ENCODE peak calls at places on chromosomes 11 and 22, in five cellular contexts. One of them, this sample, is unnamed. For H3K4me1, the result is how much of the 10 kb centered on the place peaks cover.

GRCh38 chr11:83156150-83156995 is 558 bp upstream of the PCF11 start:
- DNase-seq in keratinocyte: peak
- DNase-seq in endothelial cell of umbilical vein: peak
- DNase-seq in mucosa of descending colon: no peak
- DNase-seq in fibroblast of lung: peak
- DNase-seq in this sample: peak

GRCh38 chr11:96112192-96113099 is 188.5 kb upstream of the MTMR2 start:
- DNase-seq in mucosa of descending colon: no peak
- DNase-seq in keratinocyte: no peak
- DNase-seq in fibroblast of lung: peak
- DNase-seq in endothelial cell of umbilical vein: no peak
- DNase-seq in this sample: no peak

GRCh38 chr22:27329966-27330645 is 471.4 kb downstream of the MN1 start:
- DNase-seq in keratinocyte: no peak
- DNase-seq in mucosa of descending colon: no peak
- DNase-seq in fibroblast of lung: no peak
- DNase-seq in endothelial cell of umbilical vein: no peak
- DNase-seq in this sample: no peak

GRCh38 chr11:106076421-106076922 is 675 bp downstream of the KBTBD3 start:
- DNase-seq in keratinocyte: no peak
- DNase-seq in fibroblast of lung: no peak
- DNase-seq in mucosa of descending colon: peak
- DNase-seq in endothelial cell of umbilical vein: no peak
- DNase-seq in this sample: no peak

GRCh38 chr22:31489632-31490495 is at the start of gene EIF4ENIF1:
- DNase-seq in fibroblast of lung: peak
- DNase-seq in endothelial cell of umbilical vein: peak
- DNase-seq in keratinocyte: no peak
- DNase-seq in mucosa of descending colon: peak
- DNase-seq in this sample: peak

GRCh38 chr11:12160680-12161079 is 50.3 kb downstream of the MICAL2 start:
- DNase-seq in endothelial cell of umbilical vein: no peak
- DNase-seq in mucosa of descending colon: peak
- DNase-seq in keratinocyte: no peak
- DNase-seq in fibroblast of lung: no peak
- DNase-seq in this sample: peak

GRCh38 chr11:85269109-85269508 is 358.0 kb downstream of the DLG2 start:
- DNase-seq in endothelial cell of umbilical vein: no peak
- DNase-seq in fibroblast of lung: no peak
- DNase-seq in mucosa of descending colon: no peak
- DNase-seq in keratinocyte: no peak
- DNase-seq in this sample: no peak

GRCh38 chr11:92226331-92227232 is 2.0 kb downstream of the FAT3 start:
- DNase-seq in endothelial cell of umbilical vein: no peak
- DNase-seq in mucosa of descending colon: no peak
- DNase-seq in fibroblast of lung: peak
- DNase-seq in keratinocyte: no peak
- DNase-seq in this sample: peak

GRCh38 chr11:74989269-74989655 is 529 bp downstream of the NEU3 start:
- DNase-seq in endothelial cell of umbilical vein: no peak
- DNase-seq in mucosa of descending colon: peak
- DNase-seq in keratinocyte: no peak
- DNase-seq in fibroblast of lung: peak
- DNase-seq in this sample: no peak

GRCh38 chr11:68798221-68798813 is 43.4 kb downstream of the CPT1A start:
- DNase-seq in mucosa of descending colon: peak
- DNase-seq in keratinocyte: no peak
- DNase-seq in endothelial cell of umbilical vein: peak
- DNase-seq in fibroblast of lung: peak
- DNase-seq in this sample: no peak

GRCh38 chr11:59212744-59213573 is at the start of gene MPEG1:
- DNase-seq in fibroblast of lung: no peak
- DNase-seq in endothelial cell of umbilical vein: no peak
- DNase-seq in mucosa of descending colon: no peak
- DNase-seq in keratinocyte: no peak
- DNase-seq in this sample: no peak

GRCh38 chr11:131665344-131665968 is 295.0 kb downstream of the NTM start:
- DNase-seq in endothelial cell of umbilical vein: no peak
- DNase-seq in keratinocyte: no peak
- DNase-seq in fibroblast of lung: no peak
- DNase-seq in mucosa of descending colon: no peak
- DNase-seq in this sample: no peak

GRCh38 chr11:74307409-74307808 is 4.0 kb downstream of the P4HA3 start:
- DNase-seq in endothelial cell of umbilical vein: peak
- DNase-seq in mucosa of descending colon: no peak
- DNase-seq in keratinocyte: no peak
- DNase-seq in fibroblast of lung: peak
- DNase-seq in this sample: no peak

GRCh38 chr11:111452817-111453607 is 59.2 kb downstream of the BTG4 start:
- DNase-seq in keratinocyte: no peak
- DNase-seq in endothelial cell of umbilical vein: no peak
- DNase-seq in fibroblast of lung: no peak
- DNase-seq in mucosa of descending colon: no peak
- DNase-seq in this sample: no peak

GRCh38 chr22:35915477-35916013 is 113.1 kb downstream of the RBFOX2 start:
- DNase-seq in mucosa of descending colon: no peak
- DNase-seq in keratinocyte: no peak
- DNase-seq in endothelial cell of umbilical vein: peak
- DNase-seq in fibroblast of lung: peak
- DNase-seq in this sample: no peak

GRCh38 chr11:84408946-84409411 is 1122.8 kb upstream of the CCDC90B start:
- DNase-seq in mucosa of descending colon: no peak
- DNase-seq in endothelial cell of umbilical vein: no peak
- DNase-seq in keratinocyte: no peak
- DNase-seq in fibroblast of lung: no peak
- DNase-seq in this sample: no peak

GRCh38 chr22:46524203-46524740 is 13.1 kb downstream of the CELSR1 start:
- DNase-seq in keratinocyte: no peak
- DNase-seq in endothelial cell of umbilical vein: no peak
- DNase-seq in mucosa of descending colon: no peak
- DNase-seq in fibroblast of lung: no peak
- DNase-seq in this sample: no peak
- H3K4me1 ChIP-seq in keratinocyte: under half
- H3K4me1 ChIP-seq in endothelial cell of umbilical vein: under half
- H3K4me1 ChIP-seq in mucosa of descending colon: under half
- H3K4me1 ChIP-seq in fibroblast of lung: under half
- H3K4me1 ChIP-seq in this sample: under half

GRCh38 chr11:102256251-102256650 is 61.0 kb upstream of the BIRC3 start:
- DNase-seq in fibroblast of lung: peak
- DNase-seq in mucosa of descending colon: no peak
- DNase-seq in keratinocyte: peak
- DNase-seq in endothelial cell of umbilical vein: no peak
- DNase-seq in this sample: no peak

GRCh38 chr11:102254047-102254446 is 63.2 kb upstream of the BIRC3 start:
- DNase-seq in keratinocyte: no peak
- DNase-seq in fibroblast of lung: no peak
- DNase-seq in endothelial cell of umbilical vein: no peak
- DNase-seq in mucosa of descending colon: no peak
- DNase-seq in this sample: no peak

GRCh38 chr11:102251423-102251822 is 65.9 kb upstream of the BIRC3 start:
- DNase-seq in endothelial cell of umbilical vein: no peak
- DNase-seq in fibroblast of lung: no peak
- DNase-seq in mucosa of descending colon: no peak
- DNase-seq in keratinocyte: no peak
- DNase-seq in this sample: no peak

GRCh38 chr11:102252339-102252891 is 64.9 kb upstream of the BIRC3 start:
- DNase-seq in mucosa of descending colon: no peak
- DNase-seq in fibroblast of lung: no peak
- DNase-seq in keratinocyte: no peak
- DNase-seq in endothelial cell of umbilical vein: no peak
- DNase-seq in this sample: no peak

GRCh38 chr11:102253018-102253775 is 64.1 kb upstream of the BIRC3 start:
- DNase-seq in endothelial cell of umbilical vein: no peak
- DNase-seq in fibroblast of lung: no peak
- DNase-seq in mucosa of descending colon: peak
- DNase-seq in keratinocyte: no peak
- DNase-seq in this sample: no peak
- H3K4me3 ChIP-seq in endothelial cell of umbilical vein: no peak
- H3K4me3 ChIP-seq in fibroblast of lung: no peak
- H3K4me3 ChIP-seq in mucosa of descending colon: no peak
- H3K4me3 ChIP-seq in keratinocyte: no peak
- H3K4me3 ChIP-seq in this sample: no peak

GRCh38 chr22:50725597-50725996 is 12.4 kb upstream of the ACR start:
- DNase-seq in mucosa of descending colon: no peak
- DNase-seq in keratinocyte: no peak
- DNase-seq in endothelial cell of umbilical vein: no peak
- DNase-seq in fibroblast of lung: no peak
- DNase-seq in this sample: peak

GRCh38 chr22:50722716-50723428 is 15.1 kb upstream of the ACR start:
- DNase-seq in fibroblast of lung: no peak
- DNase-seq in endothelial cell of umbilical vein: no peak
- DNase-seq in keratinocyte: no peak
- DNase-seq in mucosa of descending colon: no peak
- DNase-seq in this sample: no peak

GRCh38 chr22:50724616-50725015 is 13.4 kb upstream of the ACR start:
- DNase-seq in endothelial cell of umbilical vein: no peak
- DNase-seq in fibroblast of lung: no peak
- DNase-seq in keratinocyte: no peak
- DNase-seq in mucosa of descending colon: no peak
- DNase-seq in this sample: no peak

GRCh38 chr22:50722048-50722701 is 15.8 kb upstream of the ACR start:
- DNase-seq in keratinocyte: no peak
- DNase-seq in mucosa of descending colon: no peak
- DNase-seq in endothelial cell of umbilical vein: no peak
- DNase-seq in fibroblast of lung: no peak
- DNase-seq in this sample: no peak

DNA sequence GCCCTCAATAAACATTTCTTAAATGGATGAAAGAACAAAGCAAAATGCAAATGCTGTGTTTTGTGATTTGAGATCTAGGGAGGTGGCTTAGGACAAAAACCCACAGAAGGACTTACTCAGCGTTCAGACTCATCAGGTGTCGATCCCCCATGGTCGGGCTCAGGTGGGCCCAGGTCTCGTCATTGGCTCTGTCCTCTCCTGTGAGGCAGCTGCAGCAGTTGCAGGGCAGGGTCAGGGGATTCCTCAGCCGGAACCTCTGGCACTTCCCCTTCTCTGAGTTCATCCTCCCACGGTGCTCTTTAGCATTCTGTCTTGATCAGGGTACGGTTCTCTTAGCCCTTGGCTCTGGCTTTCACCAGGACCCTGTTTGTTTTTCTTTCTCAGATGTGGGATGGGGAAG is 14.0 kb upstream of the ACR start:
- DNase-seq in mucosa of descending colon: no peak
- DNase-seq in fibroblast of lung: no peak
- DNase-seq in keratinocyte: no peak
- DNase-seq in endothelial cell of umbilical vein: no peak
- DNase-seq in this sample: no peak
- H3K4me1 ChIP-seq in mucosa of descending colon: under half
- H3K4me1 ChIP-seq in fibroblast of lung: under half
- H3K4me1 ChIP-seq in keratinocyte: under half
- H3K4me1 ChIP-seq in endothelial cell of umbilical vein: under half
- H3K4me1 ChIP-seq in this sample: under half

GRCh38 chr11:126121316-126121715 is 58.6 kb upstream of the CDON start:
- DNase-seq in endothelial cell of umbilical vein: no peak
- DNase-seq in keratinocyte: no peak
- DNase-seq in mucosa of descending colon: no peak
- DNase-seq in fibroblast of lung: no peak
- DNase-seq in this sample: no peak
- H3K4me3 ChIP-seq in endothelial cell of umbilical vein: no peak
- H3K4me3 ChIP-seq in keratinocyte: no peak
- H3K4me3 ChIP-seq in mucosa of descending colon: no peak
- H3K4me3 ChIP-seq in fibroblast of lung: no peak
- H3K4me3 ChIP-seq in this sample: no peak

GRCh38 chr11:66012371-66012945 is 650 bp downstream of the CST6 start:
- DNase-seq in fibroblast of lung: no peak
- DNase-seq in keratinocyte: no peak
- DNase-seq in endothelial cell of umbilical vein: no peak
- DNase-seq in mucosa of descending colon: no peak
- DNase-seq in this sample: no peak
- H3K4me1 ChIP-seq in fibroblast of lung: under half
- H3K4me1 ChIP-seq in keratinocyte: under half
- H3K4me1 ChIP-seq in endothelial cell of umbilical vein: under half
- H3K4me1 ChIP-seq in mucosa of descending colon: under half
- H3K4me1 ChIP-seq in this sample: under half

DNA sequence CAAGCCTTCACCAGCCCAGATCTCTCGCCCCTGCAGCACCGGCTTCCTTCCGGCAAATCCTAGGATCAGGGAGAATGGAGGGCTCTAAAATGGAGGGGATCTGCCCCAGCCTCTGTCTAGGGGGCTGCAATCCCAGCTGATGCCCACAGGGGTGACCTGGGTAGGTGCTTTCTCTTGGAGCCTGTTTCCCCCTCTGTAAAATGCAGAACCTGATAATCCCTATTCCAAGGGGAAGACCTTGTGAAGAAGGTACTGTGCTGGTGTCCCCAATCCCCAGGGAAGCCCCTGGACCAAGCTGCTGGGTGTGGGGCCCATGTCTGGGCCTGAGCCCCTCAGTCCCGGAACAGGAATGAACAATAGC is 2.8 kb downstream of the EMID1 start:
- DNase-seq in fibroblast of lung: no peak
- DNase-seq in keratinocyte: no peak
- DNase-seq in mucosa of descending colon: no peak
- DNase-seq in endothelial cell of umbilical vein: no peak
- DNase-seq in this sample: no peak
- H3K4me3 ChIP-seq in fibroblast of lung: no peak
- H3K4me3 ChIP-seq in keratinocyte: no peak
- H3K4me3 ChIP-seq in mucosa of descending colon: no peak
- H3K4me3 ChIP-seq in endothelial cell of umbilical vein: no peak
- H3K4me3 ChIP-seq in this sample: no peak

This sample was measured in aorta.